ENCODE peak calls at places on chromosome 5, in nine cellular contexts. R, G, Z, S, T, N, C, D and M are unnamed samples.

GRCh38 chr5:89313044-89313443 is 430.1 kb upstream of the MEF2C start:
- DNase-seq in N (no peak), R (peak; percentile 79), D (no peak), G (no peak), T (no peak), C (no peak), Z (no peak), S (no peak), M (no peak)

GRCh38 chr5:89047591-89047990 is 164.6 kb upstream of the MEF2C start:
- DNase-seq in S (no peak), D (no peak), Z (no peak), T (no peak), C (no peak), N (no peak), R (no peak), G (no peak), M (no peak)

GRCh38 chr5:120678279-120678678 is 214.2 kb downstream of the PRR16 start:
- DNase-seq in D (no peak), C (no peak), T (no peak), S (no peak), G (no peak), R (no peak), Z (no peak), N (no peak), M (no peak)

GRCh38 chr5:176680226-176680563 is 32.9 kb downstream of the TSPAN17 start:
- DNase-seq in R (no peak), T (no peak), C (no peak), Z (no peak), D (no peak), N (no peak), S (peak; percentile 43), G (no peak), M (no peak)

GRCh38 chr5:9545959-9546851 is at the start of gene SEMA5A:
- DNase-seq in R (no peak), N (peak; percentile 37), S (peak; percentile 85), Z (no peak), D (peak; percentile 43), T (no peak), C (no peak), G (peak; percentile 7), M (no peak)

GRCh38 chr5:95713960-95714710 is 17.0 kb upstream of the RHOBTB3 start:
- DNase-seq in D (no peak), N (no peak), S (no peak), G (no peak), T (no peak), C (no peak), R (no peak), Z (no peak), M (no peak)

GRCh38 chr5:120509056-120509455 is 45.0 kb downstream of the PRR16 start:
- DNase-seq in D (no peak), T (no peak), N (no peak), G (no peak), Z (no peak), S (no peak), C (no peak), R (no peak), M (no peak)

GRCh38 chr5:163135849-163136248 is 301.5 kb upstream of the CCNG1 start:
- DNase-seq in G (no peak), R (no peak), T (no peak), C (no peak), S (no peak), Z (no peak), D (no peak), N (no peak), M (no peak)

GRCh38 chr5:55176176-55176818 is 3.3 kb upstream of the CDC20B start:
- DNase-seq in R (peak; percentile 17), S (peak; percentile 82), N (peak; percentile 76), T (peak; percentile 77), D (peak; percentile 55), Z (peak; percentile 77), G (no peak), C (peak; percentile 34), M (no peak)

GRCh38 chr5:140571105-140571504 is 6.5 kb downstream of the SLC35A4 start:
- DNase-seq in T (no peak), N (no peak), D (no peak), C (no peak), Z (no peak), R (no peak), G (no peak), S (no peak), M (no peak)

GRCh38 chr5:95102687-95103086 is 182.2 kb downstream of the MCTP1 start:
- DNase-seq in R (no peak), T (no peak), G (no peak), N (no peak), D (no peak), C (no peak), S (no peak), Z (no peak), M (no peak)

GRCh38 chr5:168712280-168712924 is 133.2 kb upstream of the PANK3 start:
- DNase-seq in D (no peak), G (no peak), R (no peak), S (no peak), Z (no peak), C (no peak), T (no peak), N (peak; percentile 86), M (no peak)

GRCh38 chr5:96117863-96118651 is 156.4 kb upstream of the ELL2 start:
- DNase-seq in T (no peak), G (no peak), Z (no peak), S (no peak), D (no peak), N (no peak), C (no peak), R (no peak), M (no peak)

GRCh38 chr5:139747583-139748504 is 47.8 kb upstream of the PSD2 start:
- DNase-seq in S (peak; percentile 74), Z (no peak), R (no peak), T (no peak), N (no peak), G (peak; percentile 22), C (peak; percentile 86), D (no peak), M (no peak)

GRCh38 chr5:55847837-55848236 is 3.3 kb upstream of the IL31RA start:
- DNase-seq in Z (no peak), T (no peak), G (no peak), C (no peak), R (no peak), D (no peak), N (no peak), S (no peak), M (no peak)

GRCh38 chr5:43729846-43730478 is 127.0 kb downstream of the NNT start:
- DNase-seq in G (no peak), C (no peak), S (no peak), N (peak; percentile 61), R (peak; percentile 1), Z (no peak), T (no peak), D (no peak), M (no peak)

GRCh38 chr5:139878093-139878492 is 82.5 kb downstream of the PSD2 start:
- DNase-seq in N (no peak), Z (no peak), C (no peak), R (no peak), G (no peak), D (no peak), T (peak; percentile 12), S (no peak), M (no peak)

GRCh38 chr5:143051244-143052058 is 281.3 kb downstream of the ARHGAP26 start:
- DNase-seq in S (no peak), D (no peak), T (peak; percentile 62), G (no peak), C (no peak), N (peak; percentile 90), R (peak; percentile 57), Z (peak; percentile 34), M (peak; percentile 49)

GRCh38 chr5:59725393-59725768 is 168.1 kb downstream of the PDE4D start:
- DNase-seq in R (no peak), G (no peak), Z (no peak), D (no peak), T (no peak), S (no peak), C (no peak), N (no peak), M (no peak)

GRCh38 chr5:94463739-94464138 is 154.7 kb downstream of the KIAA0825 start:
- DNase-seq in Z (no peak), N (peak; percentile 3), D (no peak), G (no peak), R (no peak), T (no peak), C (no peak), S (no peak), M (no peak)

GRCh38 chr5:675111-675875 is 17.9 kb downstream of the TPPP start:
- DNase-seq in R (no peak), G (no peak), N (no peak), T (no peak), S (no peak), C (no peak), Z (no peak), D (no peak), M (no peak)

GRCh38 chr5:67246108-67246507 is 49.5 kb upstream of the CD180 start:
- DNase-seq in C (peak; percentile 13), T (peak; percentile 51), S (peak; percentile 25), Z (peak; percentile 24), N (peak; percentile 93), R (peak; percentile 81), G (no peak), D (no peak), M (peak; percentile 50)

GRCh38 chr5:159331099-159331973 is 1.0 kb upstream of the IL12B start:
- DNase-seq in N (peak; percentile 27), C (peak; percentile 82), S (peak; percentile 88), R (no peak), Z (peak; percentile 80), G (peak; percentile 72), T (peak; percentile 16), D (peak; percentile 75), M (no peak)

GRCh38 chr5:41009228-41009627 is 61.9 kb downstream of the MROH2B start:
- DNase-seq in Z (no peak), G (no peak), T (no peak), C (no peak), D (no peak), N (peak; percentile 88), S (no peak), R (no peak), M (no peak)